ENCODE peak calls at places on chromosomes 16 and 17, in four cellular contexts. K, L, N and F are unnamed samples.

GRCh38 chr17:56777859-56778258 is 55.9 kb downstream of the C17orf67 start:
- DNase-seq in N (no peak), L (no peak), K (no peak), F (no peak)

GRCh38 chr16:67987460-67988160 is 7.3 kb upstream of the DPEP3 start:
- DNase-seq in L (no peak), K (no peak), N (no peak), F (no peak)

GRCh38 chr16:89993971-89994370 is 25.3 kb downstream of the DBNDD1 start:
- DNase-seq in L (no peak), N (peak; percentile 66), K (no peak), F (no peak)

GRCh38 chr16:46629331-46629843 is 8.2 kb upstream of the SHCBP1 start:
- DNase-seq in N (no peak), L (no peak), K (peak; percentile 64), F (peak; percentile 21)

GRCh38 chr17:64503821-64504768 is 2.0 kb downstream of the DDX5 start:
- DNase-seq in K (no peak), N (no peak), L (no peak), F (no peak)

GRCh38 chr16:84690088-84690819 is 9.5 kb upstream of the USP10 start:
- DNase-seq in L (no peak), K (no peak), N (no peak), F (no peak)

GRCh38 chr16:65731840-65732239 is 610.0 kb upstream of the CDH11 start:
- DNase-seq in N (no peak), L (no peak), K (peak; percentile 76), F (no peak)

GRCh38 chr16:11667824-11668589 is at the start of gene SNN:
- DNase-seq in L (peak; percentile 73), N (no peak), K (peak; percentile 51), F (peak; percentile 61)

GRCh38 chr16:30628628-30629342 is 18.6 kb upstream of the ZNF689 start:
- DNase-seq in N (no peak), K (peak; percentile 70), L (peak; percentile 59), F (peak; percentile 89)

GRCh38 chr17:40448639-40449261 is 5.5 kb downstream of the IGFBP4 start:
- DNase-seq in N (no peak), K (no peak), L (no peak), F (no peak)

GRCh38 chr17:49061524-49061943 is 64.3 kb downstream of the IGF2BP1 start:
- DNase-seq in N (no peak), L (no peak), K (peak; percentile 44), F (no peak)

GRCh38 chr16:84391151-84391873 is 23.0 kb downstream of the ATP2C2 start:
- DNase-seq in N (no peak), K (no peak), L (no peak), F (no peak)

GRCh38 chr17:17387017-17387416 is 83.8 kb downstream of the NT5M start:
- DNase-seq in K (no peak), L (no peak), N (no peak), F (peak; percentile 77)

GRCh38 chr16:54121084-54121483 is 165.5 kb downstream of the IRX3 start:
- DNase-seq in K (no peak), N (no peak), L (no peak), F (no peak)

GRCh38 chr17:44159519-44160210 is 10.8 kb upstream of the ASB16 start:
- DNase-seq in L (no peak), N (no peak), K (peak; percentile 64), F (no peak)

GRCh38 chr16:8850279-8850885 is 18.4 kb downstream of the CARHSP1 start:
- DNase-seq in N (no peak), K (peak; percentile 94), L (no peak), F (peak; percentile 55)

GRCh38 chr17:14833201-14833773 is 431.8 kb downstream of the PMP22 start:
- DNase-seq in K (peak; percentile 23), L (no peak), N (no peak), F (no peak)

GRCh38 chr17:48002208-48002919 is 31.5 kb downstream of the CDK5RAP3 start:
- DNase-seq in N (no peak), K (peak; percentile 89), L (no peak), F (peak; percentile 15)

GRCh38 chr16:27248036-27248435 is 20.5 kb downstream of the NSMCE1 start:
- DNase-seq in L (no peak), N (no peak), K (no peak), F (no peak)

GRCh38 chr17:72205357-72205756 is 84.5 kb downstream of the SOX9 start:
- DNase-seq in N (no peak), L (no peak), K (no peak), F (no peak)

GRCh38 chr17:74011963-74012362 is 191.5 kb upstream of the RPL38 start:
- DNase-seq in L (no peak), K (no peak), N (no peak), F (no peak)

GRCh38 chr16:48164907-48165715 is 9.3 kb upstream of the ABCC12 start:
- DNase-seq in K (peak; percentile 71), N (no peak), L (peak; percentile 26), F (peak; percentile 34)